ENCODE peak calls at places on chromosome 2, in six cellular contexts. N, D, H, M, Q and Z are unnamed samples. For H3K27me3, the result is how much of the 10 kb centered on the place peaks cover.

GRCh38 chr2:110818767-110819481 is 86.6 kb downstream of the ACOXL start:
- DNase-seq in N (no peak), D (no peak), H (no peak), M (no peak), Q (no peak), Z (no peak)

GRCh38 chr2:170711774-170712652 is 3.1 kb upstream of the SP5 start:
- DNase-seq in N (peak), D (no peak), H (no peak), M (peak), Q (no peak), Z (peak)

GRCh38 chr2:71668326-71669057 is 215.1 kb downstream of the DYSF start:
- DNase-seq in N (peak), D (no peak), H (no peak), M (no peak), Q (no peak), Z (no peak)

GRCh38 chr2:41992056-41992699 is 55.6 kb upstream of the PKDCC start:
- DNase-seq in N (no peak), D (no peak), H (no peak), M (no peak), Q (no peak), Z (no peak)

GRCh38 chr2:98561902-98562695 is 46.2 kb downstream of the COA5 start:
- DNase-seq in N (no peak), D (no peak), H (no peak), M (no peak), Q (no peak), Z (peak)

GRCh38 chr2:74238879-74239278 is 40.5 kb downstream of the MTHFD2 start:
- DNase-seq in N (no peak), D (no peak), H (no peak), M (no peak), Q (peak), Z (no peak)

GRCh38 chr2:88088999-88089398 is 21.4 kb downstream of the SMYD1 start:
- DNase-seq in N (no peak), D (no peak), H (no peak), M (no peak), Q (no peak), Z (no peak)

GRCh38 chr2:9174771-9175441 is 31.7 kb upstream of the ASAP2 start:
- DNase-seq in N (peak), D (no peak), H (peak), M (no peak), Q (peak), Z (peak)

GRCh38 chr2:145344076-145344724 is 824.3 kb upstream of the ZEB2 start:
- DNase-seq in N (no peak), D (no peak), H (no peak), M (no peak), Q (peak), Z (no peak)

GRCh38 chr2:40032650-40033319 is 253.7 kb upstream of the THUMPD2 start:
- DNase-seq in N (no peak), D (no peak), H (no peak), M (no peak), Q (peak), Z (no peak)

GRCh38 chr2:160221391-160222276 is 21.6 kb upstream of the ITGB6 start:
- DNase-seq in N (no peak), D (no peak), H (peak), M (peak), Q (peak), Z (peak)

GRCh38 chr2:54908591-54908990 is 141.7 kb downstream of the RTN4 start:
- DNase-seq in N (no peak), D (no peak), H (no peak), M (no peak), Q (no peak), Z (no peak)

GRCh38 chr2:47032773-47033101 is 117.1 kb upstream of the MCFD2 start:
- DNase-seq in N (no peak), D (no peak), H (no peak), M (no peak), Q (no peak), Z (no peak)

GRCh38 chr2:240963376-240964220 is 34.8 kb upstream of the SNED1 start:
- DNase-seq in N (peak), D (no peak), H (no peak), M (peak), Q (no peak), Z (no peak)

GRCh38 chr2:96470089-96470488 is 35.1 kb downstream of the NEURL3 start:
- DNase-seq in N (no peak), D (no peak), H (no peak), M (no peak), Q (no peak), Z (no peak)

GRCh38 chr2:101518470-101519172 is 43.7 kb upstream of the RFX8 start:
- DNase-seq in N (peak), D (no peak), H (peak), M (peak), Q (peak), Z (peak)

GRCh38 chr2:112321375-112322320 is 46.3 kb downstream of the ZC3H6 start:
- DNase-seq in N (no peak), D (no peak), H (no peak), M (no peak), Q (peak), Z (no peak)

GRCh38 chr2:23602113-23602512 is 217.1 kb downstream of the KLHL29 start:
- DNase-seq in N (no peak), D (no peak), H (peak), M (no peak), Q (peak), Z (no peak)

GRCh38 chr2:180247658-180248057 is 240.6 kb upstream of the CWC22 start:
- DNase-seq in N (no peak), D (no peak), H (no peak), M (no peak), Q (no peak), Z (no peak)

GRCh38 chr2:74690571-74690970 is 36.5 kb downstream of the SEMA4F start:
- DNase-seq in N (no peak), D (peak), H (peak), M (no peak), Q (peak), Z (peak)

GRCh38 chr2:68767031-68767961 is 32.7 kb downstream of the ARHGAP25 start:
- DNase-seq in N (no peak), D (peak), H (no peak), M (no peak), Q (no peak), Z (peak)

DNA sequence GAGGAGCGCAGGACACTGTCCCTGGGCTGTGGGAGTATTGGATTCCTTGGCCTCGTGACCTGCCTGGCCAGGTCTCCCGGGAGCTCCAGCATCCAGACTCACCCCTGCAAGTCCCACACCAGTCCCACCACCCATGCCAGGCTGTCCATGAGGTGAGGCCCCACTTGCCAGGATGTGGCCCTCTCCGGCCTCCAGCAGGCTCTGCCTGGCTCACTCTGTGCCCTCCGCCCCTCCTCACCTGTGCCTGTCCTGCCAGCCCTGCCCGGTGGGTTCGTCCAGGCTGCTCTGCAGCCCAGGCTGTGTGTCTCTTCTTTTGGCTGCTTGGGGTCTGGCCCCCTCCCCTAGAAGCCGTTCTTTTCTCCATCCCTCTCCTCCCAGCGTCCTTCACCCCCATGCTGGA is 436.8 kb upstream of the MYT1L start:
- DNase-seq in N (no peak), D (no peak), H (no peak), M (no peak), Q (no peak), Z (no peak)
- H3K27ac ChIP-seq in N (no peak), D (no peak), H (no peak), M (no peak), Q (no peak), Z (no peak)

GRCh38 chr2:104871566-104872033 is 17.7 kb downstream of the POU3F3 start:
- DNase-seq in N (no peak), D (no peak), H (no peak), M (no peak), Q (no peak), Z (no peak)
- H3K27me3 ChIP-seq in N (half or more), D (under half), H (half or more), M (half or more), Q (half or more), Z (under half)

DNA sequence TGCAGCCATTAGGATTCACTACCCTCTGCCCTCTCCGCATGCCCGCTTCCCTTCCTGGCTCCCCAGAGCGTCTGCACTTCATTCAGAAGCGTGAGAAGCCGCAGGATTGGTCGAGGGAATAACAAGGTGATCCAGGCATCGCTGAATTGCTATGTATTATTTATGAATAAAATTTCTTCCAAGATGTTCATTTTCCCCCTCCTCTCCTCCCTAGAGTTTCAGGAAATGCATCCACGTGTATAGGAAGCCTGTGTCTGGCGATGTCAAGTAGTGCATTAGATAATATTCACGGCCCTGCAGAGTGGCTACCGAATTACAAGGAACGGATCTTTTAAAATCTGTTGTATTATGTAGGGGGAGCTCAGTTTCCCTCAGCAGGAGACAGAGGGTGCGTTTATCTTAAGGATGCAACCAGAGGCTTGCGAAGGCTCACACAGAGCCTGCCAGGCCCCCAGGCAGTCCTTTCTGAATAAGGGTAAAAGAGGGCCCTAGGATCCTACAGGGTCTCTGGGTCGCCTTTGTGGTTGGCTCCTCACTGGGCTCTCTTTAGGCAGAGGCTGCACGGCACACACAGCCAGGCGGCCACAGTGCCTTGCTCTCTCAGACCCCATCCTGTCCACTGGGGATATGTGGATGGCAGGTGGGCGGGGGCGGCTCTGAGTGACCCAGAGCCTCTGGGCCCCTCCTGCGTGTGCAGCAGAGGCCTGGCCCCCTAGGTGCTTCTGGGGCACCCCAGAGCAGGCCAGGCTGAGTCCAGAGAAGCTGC is 224.1 kb upstream of the PXDN start:
- DNase-seq in N (no peak), D (no peak), H (no peak), M (no peak), Q (no peak), Z (no peak)
- H3K27ac ChIP-seq in N (no peak), D (no peak), H (no peak), M (no peak), Q (no peak), Z (peak)

GRCh38 chr2:13821255-13821880 is 811.1 kb upstream of the LRATD1 start:
- DNase-seq in N (no peak), D (no peak), H (no peak), M (no peak), Q (peak), Z (no peak)

GRCh38 chr2:13822365-13822764 is 810.2 kb upstream of the LRATD1 start:
- DNase-seq in N (peak), D (no peak), H (no peak), M (no peak), Q (no peak), Z (no peak)

GRCh38 chr2:13818002-13818401 is 814.5 kb upstream of the LRATD1 start:
- DNase-seq in N (no peak), D (no peak), H (no peak), M (no peak), Q (no peak), Z (no peak)

DNA sequence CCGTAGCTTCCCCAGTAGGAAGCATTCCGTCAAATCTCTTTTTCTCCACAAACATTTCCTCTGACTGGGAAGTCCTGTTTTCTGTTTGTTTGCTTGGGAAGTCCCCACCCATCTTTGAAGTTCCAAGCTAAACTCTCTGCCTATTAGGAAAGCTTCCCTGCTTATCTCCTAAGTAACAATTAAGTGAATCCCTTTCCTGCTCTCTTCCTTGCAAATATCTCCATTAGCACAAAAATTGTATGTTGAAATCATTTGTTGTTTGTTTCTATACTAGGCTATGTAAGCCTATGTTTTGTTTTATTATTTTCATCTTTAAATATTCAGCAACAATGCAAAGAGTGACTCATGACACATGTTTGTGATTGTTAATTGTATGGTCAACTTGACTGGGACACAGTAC is 812.6 kb upstream of the LRATD1 start:
- DNase-seq in N (no peak), D (no peak), H (no peak), M (no peak), Q (no peak), Z (no peak)
- H3K27me3 ChIP-seq in N (under half), D (under half), H (under half), M (under half), Q (under half), Z (under half)

GRCh38 chr2:13522917-13523821 is 806.4 kb downstream of the TRIB2 start:
- DNase-seq in N (no peak), D (no peak), H (no peak), M (peak), Q (no peak), Z (no peak)
- H3K27ac ChIP-seq in N (no peak), D (no peak), H (no peak), M (peak), Q (no peak), Z (no peak)

DNA sequence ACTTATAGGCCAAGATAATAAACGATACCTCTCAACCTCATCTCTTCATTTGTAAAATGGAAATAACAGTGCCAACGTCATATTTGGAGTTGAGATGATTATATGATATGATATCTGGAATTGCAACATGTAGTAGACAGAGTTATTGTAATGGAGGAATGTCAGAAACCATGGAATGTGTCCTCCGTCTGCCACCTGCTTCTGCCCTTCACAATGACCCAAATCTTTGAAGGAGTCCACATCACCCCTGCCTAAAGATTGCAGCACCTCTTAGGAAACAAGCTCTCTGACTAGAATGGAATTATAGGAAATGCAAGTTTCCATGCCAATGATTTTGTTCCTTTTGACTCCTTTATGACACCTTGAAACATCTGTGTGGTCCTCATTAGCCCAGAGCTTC is 14.9 kb downstream of the NR4A2 start:
- DNase-seq in N (no peak), D (no peak), H (no peak), M (no peak), Q (no peak), Z (no peak)
- H3K27me3 ChIP-seq in N (under half), D (under half), H (under half), M (under half), Q (under half), Z (under half)

DNA sequence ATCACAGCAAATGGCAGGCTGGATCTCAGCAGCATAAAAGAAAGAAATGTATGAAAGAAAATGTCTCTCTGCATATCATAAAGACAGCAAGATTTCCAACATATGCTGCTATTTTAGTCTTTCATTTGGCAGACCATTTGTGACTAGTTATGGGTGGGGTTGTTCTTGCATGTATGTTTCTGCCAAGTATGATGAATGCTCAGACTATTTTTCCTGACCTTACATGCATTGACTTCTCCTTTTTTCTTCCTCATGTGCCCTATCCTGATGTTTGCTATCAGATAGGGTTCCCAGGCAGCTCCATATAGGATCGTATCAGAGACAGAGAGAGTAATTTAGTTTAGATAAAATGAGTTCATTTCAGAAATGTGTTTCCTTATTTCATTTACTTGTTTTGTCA is 58.4 kb upstream of the PARD3B start:
- DNase-seq in N (no peak), D (no peak), H (peak), M (no peak), Q (peak), Z (no peak)
- H3K27ac ChIP-seq in N (no peak), D (no peak), H (peak), M (no peak), Q (peak), Z (no peak)

DNA sequence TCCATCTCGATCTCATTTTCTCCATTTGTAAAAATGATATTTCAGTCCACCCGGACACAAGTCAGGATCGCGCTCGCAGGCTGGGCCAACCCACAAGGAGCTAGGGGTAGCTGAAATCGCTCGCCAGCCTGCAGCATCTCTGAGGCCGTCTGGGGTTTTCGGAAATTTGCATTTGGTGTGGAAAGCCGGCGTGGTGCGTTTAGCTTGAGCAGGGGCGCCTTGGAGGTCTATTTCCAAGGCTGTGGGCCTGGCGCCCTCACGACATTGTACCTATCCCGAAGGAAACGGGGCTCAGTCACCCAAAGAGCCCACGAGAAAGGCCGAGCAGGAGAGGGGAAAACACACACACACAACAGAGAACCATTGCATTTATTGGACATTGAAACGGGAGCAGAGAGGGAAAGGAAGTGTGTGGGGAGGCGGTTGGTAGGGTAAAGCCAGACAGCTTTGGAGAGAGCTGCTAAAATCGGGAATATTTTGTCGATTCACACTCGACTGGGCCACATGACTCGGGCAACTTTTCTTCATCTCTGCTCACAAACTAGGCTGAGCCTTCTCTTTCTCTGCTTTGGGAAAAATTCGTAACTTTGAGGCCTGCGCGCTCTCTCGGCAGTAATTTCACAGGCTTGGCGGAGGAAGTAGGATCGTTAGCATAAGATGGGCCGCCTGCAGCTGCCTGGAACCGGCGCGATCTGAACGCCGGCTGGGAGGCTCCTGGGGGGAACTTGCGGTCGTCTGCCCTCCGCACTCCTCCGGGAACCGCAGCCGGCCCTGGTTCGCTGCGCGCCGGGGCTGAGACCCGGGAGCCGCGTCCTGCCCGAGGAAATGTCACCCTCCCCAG is 1.1 kb upstream of the HOXD8 start:
- DNase-seq in N (peak), D (no peak), H (no peak), M (no peak), Q (no peak), Z (no peak)
- H3K27me3 ChIP-seq in N (half or more), D (half or more), H (under half), M (half or more), Q (half or more), Z (half or more)